ENCODE peak calls at places on chromosomes 5 and 9, in seven cellular contexts. W is HepG2, E is astrocyte, V is breast epithelium, F is Panc1, L is heart left ventricle, N is PC-9. Y is an unnamed sample.

GRCh38 chr5:139063664-139064054 is 134.5 kb downstream of the SIL1 start:
- DNase-seq in W (no peak), E (no peak), V (no peak), F (no peak), L (no peak), N (no peak), Y (no peak)

GRCh38 chr5:66285343-66285942 is 141.3 kb downstream of the SREK1 start:
- DNase-seq in W (no peak), E (no peak), V (no peak), F (no peak), L (no peak), N (no peak), Y (no peak)

GRCh38 chr5:133325834-133326233 is 274.0 kb downstream of the HSPA4 start:
- DNase-seq in W (no peak), E (no peak), V (no peak), F (no peak), L (no peak), N (no peak), Y (no peak)

GRCh38 chr9:127980056-127980705 is 608 bp downstream of the EEIG1 start:
- DNase-seq in W (no peak), E (no peak), V (peak), F (no peak), L (no peak), N (no peak), Y (no peak)

GRCh38 chr5:9337908-9338307 is 208.0 kb downstream of the SEMA5A start:
- DNase-seq in W (no peak), E (peak), V (no peak), F (no peak), L (no peak), N (no peak), Y (peak)

GRCh38 chr5:32027717-32028321 is 146.3 kb downstream of the GOLPH3 start:
- DNase-seq in W (peak), E (peak), V (no peak), F (peak), L (peak), N (peak), Y (peak)

GRCh38 chr5:54719384-54720306 is 202.1 kb downstream of the SNX18 start:
- DNase-seq in W (no peak), E (peak), V (no peak), F (no peak), L (peak), N (no peak), Y (peak)

GRCh38 chr5:143758015-143758414 is 53.9 kb upstream of the HMHB1 start:
- DNase-seq in W (no peak), E (no peak), V (no peak), F (no peak), L (no peak), N (no peak), Y (no peak)

GRCh38 chr5:10310073-10310779 is 2.5 kb upstream of the CMBL start:
- DNase-seq in W (peak), E (peak), V (peak), F (no peak), L (no peak), N (peak), Y (peak)

DNA sequence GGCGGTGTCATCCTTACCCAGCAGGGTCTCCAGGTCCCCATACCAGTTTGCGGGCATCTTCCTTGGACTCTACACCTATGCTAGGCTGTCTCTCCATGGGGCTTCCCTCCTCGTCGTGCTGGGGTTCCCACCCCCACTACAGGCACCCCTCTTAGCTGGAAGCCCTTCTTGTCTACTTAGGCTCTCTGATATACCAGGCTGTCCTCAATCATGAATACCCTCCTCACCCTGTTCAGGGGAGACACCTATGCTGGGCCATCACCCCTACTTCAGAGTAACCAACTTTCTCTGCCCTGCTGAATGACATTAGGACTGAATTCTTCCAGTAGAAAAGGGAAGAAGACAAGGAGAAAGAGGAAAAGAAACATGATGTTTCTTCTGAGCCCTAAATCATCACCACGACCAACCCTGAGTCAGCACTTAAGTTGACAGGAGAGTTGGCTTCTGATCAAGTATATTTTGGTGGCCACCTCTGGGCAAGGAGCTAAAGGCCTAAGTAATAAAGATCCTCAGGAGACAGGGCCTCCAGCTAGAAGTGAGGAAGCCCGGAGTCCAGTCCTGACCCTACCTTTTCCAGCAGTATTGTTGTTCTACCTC is 115.3 kb downstream of the GCNT1 start:
- DNase-seq in W (no peak), E (no peak), V (no peak), F (no peak), L (no peak), N (no peak), Y (peak)
- H3K4me3 ChIP-seq in W (no peak), E (no peak), V (no peak), F (no peak), L (no peak), N (no peak), Y (no peak)

GRCh38 chr5:129271309-129271708 is 176.8 kb downstream of the ISOC1 start:
- DNase-seq in W (no peak), E (no peak), V (no peak), F (no peak), L (no peak), N (no peak), Y (peak)
- TF ChIP-seq CTCF in W (no peak), E (no peak), V (no peak), F (peak), L (no peak), N (peak), Y (peak)

GRCh38 chr5:15420201-15420600 is 79.8 kb upstream of the FBXL7 start:
- DNase-seq in W (no peak), E (no peak), V (no peak), F (no peak), L (peak), N (no peak), Y (no peak)

GRCh38 chr5:15425802-15426201 is 74.2 kb upstream of the FBXL7 start:
- DNase-seq in W (no peak), E (peak), V (no peak), F (no peak), L (no peak), N (no peak), Y (no peak)

GRCh38 chr5:15424769-15425168 is 75.2 kb upstream of the FBXL7 start:
- DNase-seq in W (no peak), E (no peak), V (no peak), F (no peak), L (no peak), N (no peak), Y (no peak)

DNA sequence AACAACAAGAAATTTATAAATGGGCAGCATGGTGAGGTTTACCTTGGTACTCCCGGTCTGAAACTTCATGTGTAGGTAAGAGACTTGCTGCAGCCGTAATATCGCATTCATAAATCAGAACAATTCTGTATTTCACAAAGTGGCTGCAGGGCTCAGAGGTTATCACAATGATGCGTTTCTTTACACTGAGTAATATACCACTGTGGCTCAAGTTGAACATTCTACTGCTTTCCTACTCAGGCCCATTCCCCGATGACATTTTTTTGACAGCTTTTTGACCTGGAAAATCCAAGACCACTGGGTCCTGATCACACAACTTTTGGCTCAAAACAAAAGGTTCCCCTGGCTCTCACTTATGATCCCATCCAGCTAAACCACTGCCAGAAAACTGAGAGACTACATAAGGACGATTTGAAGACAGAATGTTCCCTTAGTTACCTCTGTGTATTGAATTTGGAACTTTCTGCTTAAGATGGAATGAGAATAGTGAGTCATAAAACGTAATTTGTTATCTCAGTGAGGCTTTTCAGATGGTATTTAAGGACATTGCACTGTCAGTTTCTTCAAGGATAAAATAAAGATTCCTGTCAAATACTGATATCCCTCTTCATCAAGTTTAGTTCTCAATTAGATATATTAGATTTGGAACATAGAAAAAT is 78.1 kb upstream of the FBXL7 start:
- DNase-seq in W (no peak), E (peak), V (no peak), F (no peak), L (no peak), N (no peak), Y (peak)
- H3K4me3 ChIP-seq in W (no peak), E (no peak), V (no peak), F (no peak), L (no peak), N (no peak), Y (no peak)

DNA sequence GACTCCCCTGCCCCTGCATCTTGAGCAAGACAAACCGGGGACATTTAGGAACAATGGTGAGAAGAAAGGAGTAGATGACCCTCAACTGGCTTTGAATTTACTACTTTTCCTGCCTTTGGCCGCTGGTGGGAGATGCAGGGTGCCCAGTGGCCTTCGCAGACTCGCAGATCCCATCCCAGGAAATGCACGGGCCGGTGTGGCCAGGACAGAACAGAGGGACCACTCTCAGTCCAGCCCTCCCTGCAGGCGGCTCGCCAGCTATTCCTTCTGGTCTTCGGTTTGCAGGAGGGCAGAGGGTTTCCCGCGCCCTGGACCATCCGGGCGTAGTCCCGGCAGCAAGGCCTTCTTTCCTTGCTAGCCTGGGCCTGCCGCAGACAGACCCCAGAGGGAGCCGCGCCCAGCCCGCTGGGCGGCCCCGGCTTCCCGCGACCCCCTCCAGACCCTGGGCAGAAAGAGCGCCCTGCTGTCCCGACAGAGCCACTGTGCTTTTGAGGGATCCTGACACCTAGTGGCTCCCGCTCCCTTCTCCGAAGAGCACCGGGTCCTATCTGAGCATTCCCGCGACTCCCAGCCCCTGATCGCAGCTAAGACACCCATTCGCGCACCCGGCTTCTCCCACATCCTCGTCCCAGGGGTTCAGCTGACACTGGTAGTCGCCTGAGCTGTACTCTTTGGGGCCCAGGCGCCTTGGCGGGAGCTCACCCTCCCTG is 1.2 kb downstream of the CFAP90 start:
- DNase-seq in W (peak), E (no peak), V (no peak), F (no peak), L (peak), N (no peak), Y (no peak)
- TF ChIP-seq CTCF in W (peak), E (no peak), V (no peak), F (no peak), L (no peak), N (no peak), Y (no peak)

GRCh38 chr5:176986280-176986679 is 20.3 kb downstream of the UIMC1 start:
- DNase-seq in W (no peak), E (no peak), V (no peak), F (no peak), L (no peak), N (no peak), Y (no peak)

GRCh38 chr5:176985516-176985915 is 21.1 kb downstream of the UIMC1 start:
- DNase-seq in W (no peak), E (no peak), V (no peak), F (no peak), L (no peak), N (no peak), Y (no peak)

DNA sequence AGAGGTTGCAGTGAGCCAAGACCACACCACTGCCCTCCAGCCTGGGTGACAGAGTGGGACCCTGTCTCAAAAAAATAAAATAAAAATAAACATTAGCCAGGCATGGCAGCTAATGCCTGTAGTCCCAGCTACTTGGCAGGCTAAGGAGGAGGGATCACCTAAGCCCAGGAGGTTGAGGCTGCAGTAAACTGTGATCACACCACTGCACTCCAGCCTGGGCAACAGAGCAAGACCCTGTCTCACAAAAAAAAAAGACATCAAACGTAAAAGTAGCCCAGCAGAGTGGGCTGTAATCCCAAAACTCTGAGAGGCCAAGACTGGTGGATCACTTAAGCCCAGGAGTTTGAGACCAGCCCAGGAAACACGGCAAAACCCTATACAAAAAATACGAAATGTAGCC is 19.0 kb downstream of the UIMC1 start:
- DNase-seq in W (no peak), E (no peak), V (no peak), F (no peak), L (no peak), N (no peak), Y (no peak)
- H3K4me3 ChIP-seq in W (no peak), E (no peak), V (no peak), F (no peak), L (no peak), N (no peak), Y (no peak)

GRCh38 chr5:169003721-169004481 is 297.0 kb downstream of the SLIT3 start:
- DNase-seq in W (no peak), E (no peak), V (no peak), F (no peak), L (no peak), N (no peak), Y (no peak)
- TF ChIP-seq CTCF in W (no peak), E (no peak), V (no peak), F (no peak), L (peak), N (no peak), Y (peak)

DNA sequence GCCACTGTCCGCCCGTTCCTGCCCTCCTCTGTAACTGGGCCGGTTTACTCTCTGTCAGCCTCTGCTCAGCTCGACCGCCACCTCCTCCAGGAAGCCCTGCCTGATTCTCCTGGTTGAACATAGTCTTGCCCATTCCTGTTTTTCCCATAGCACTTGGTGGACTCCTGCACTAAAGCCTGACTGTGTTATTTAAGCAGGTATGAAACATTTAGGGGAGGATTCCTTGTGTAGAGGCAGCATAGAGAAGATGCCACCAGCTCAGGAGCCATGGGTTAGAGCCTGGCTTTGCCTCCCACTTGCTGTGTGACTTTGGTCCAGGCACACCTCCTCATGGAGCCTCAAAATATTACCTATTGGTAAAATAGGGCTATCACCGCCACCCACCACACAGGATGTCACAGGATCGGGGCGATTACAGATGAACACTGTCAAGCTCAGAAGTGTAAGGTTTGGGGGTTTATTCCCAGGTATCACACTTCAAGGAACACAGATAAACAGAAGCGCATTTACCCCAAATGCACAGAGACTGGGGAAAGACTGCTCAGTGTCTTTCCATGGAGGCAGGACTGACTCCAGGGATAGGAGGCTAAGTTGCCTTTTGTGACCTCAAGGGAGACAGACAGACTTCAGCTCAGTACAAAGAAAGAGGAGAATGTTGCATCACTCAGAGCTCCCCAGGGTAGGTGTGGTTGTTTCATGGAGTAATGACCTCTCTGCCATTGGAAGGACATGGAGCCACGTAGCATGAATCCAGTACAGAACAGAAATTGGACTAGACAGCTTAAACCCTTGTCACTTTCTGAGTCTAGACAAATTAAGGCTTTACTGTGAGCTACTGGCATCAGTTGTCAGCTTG is 6.7 kb downstream of the TRAF1 start:
- DNase-seq in W (no peak), E (no peak), V (no peak), F (no peak), L (no peak), N (no peak), Y (peak)
- H3K4me3 ChIP-seq in W (no peak), E (no peak), V (no peak), F (no peak), L (no peak), N (no peak), Y (no peak)

GRCh38 chr5:180367300-180367699 is 14.2 kb upstream of the GFPT2 start:
- DNase-seq in W (no peak), E (no peak), V (no peak), F (no peak), L (no peak), N (no peak), Y (no peak)
- TF ChIP-seq CTCF in W (no peak), E (no peak), V (no peak), F (no peak), L (no peak), N (no peak), Y (no peak)

GRCh38 chr9:95511952-95512750 is 4.6 kb downstream of the PTCH1 start:
- DNase-seq in W (no peak), E (no peak), V (no peak), F (no peak), L (no peak), N (no peak), Y (no peak)
- H3K4me3 ChIP-seq in W (peak), E (peak), V (peak), F (peak), L (peak), N (peak), Y (peak)